ENCODE peak calls at places on chromosomes 5 and 9, in four cellular contexts. M is HuH-7.5, S is SJCRH30, D is pancreas. E is an unnamed sample.

GRCh38 chr9:34151398-34151797 is 24.9 kb upstream of the DCAF12 start:
- DNase-seq in D (no peak), M (no peak), S (no peak), E (no peak)

GRCh38 chr5:111596705-111597104 is 84.4 kb upstream of the STARD4 start:
- DNase-seq in D (no peak), M (no peak), S (no peak), E (no peak)

GRCh38 chr5:72477644-72478043 is 29.6 kb downstream of the ZNF366 start:
- DNase-seq in M (no peak), D (no peak), S (no peak), E (no peak)

GRCh38 chr9:114238919-114239879 is 83.7 kb upstream of the ORM1 start:
- DNase-seq in M (peak), S (no peak), D (no peak), E (no peak)

GRCh38 chr9:125747765-125748510 is 765 bp downstream of the PBX3 start:
- DNase-seq in M (peak), S (peak), D (peak), E (peak)

GRCh38 chr9:29332789-29333188 is 1759.5 kb upstream of the C9orf72 start:
- DNase-seq in S (no peak), M (no peak), D (no peak), E (no peak)

GRCh38 chr5:158691576-158691975 is 408.1 kb downstream of the EBF1 start:
- DNase-seq in D (no peak), S (no peak), M (no peak), E (no peak)

GRCh38 chr5:79832911-79833310 is 143.3 kb downstream of the CMYA5 start:
- DNase-seq in D (no peak), S (no peak), M (no peak), E (no peak)

GRCh38 chr5:59786271-59786805 is 107.2 kb downstream of the PDE4D start:
- DNase-seq in D (no peak), S (peak), M (no peak), E (no peak)

GRCh38 chr5:89572696-89573095 is 689.7 kb upstream of the MEF2C start:
- DNase-seq in M (no peak), D (no peak), S (no peak), E (no peak)

GRCh38 chr9:14715102-14715501 is 7.4 kb downstream of the CER1 start:
- DNase-seq in M (no peak), S (peak), D (no peak), E (no peak)

GRCh38 chr9:9499546-9499945 is 1113.3 kb downstream of the PTPRD start:
- DNase-seq in M (no peak), S (no peak), D (no peak), E (no peak)

GRCh38 chr9:125746017-125746773 is 978 bp upstream of the PBX3 start:
- DNase-seq in S (peak), M (peak), D (peak), E (peak)

GRCh38 chr5:39178171-39178570 is 41.2 kb downstream of the FYB1 start:
- DNase-seq in D (no peak), M (no peak), S (no peak), E (no peak)

GRCh38 chr5:131206772-131207171 is 36.0 kb downstream of the LYRM7 start:
- DNase-seq in M (no peak), S (no peak), D (no peak), E (no peak)

GRCh38 chr9:137411670-137412380 is 11.1 kb downstream of the EXD3 start:
- DNase-seq in S (peak), M (no peak), D (peak), E (peak)

GRCh38 chr9:79776581-79776980 is 204.8 kb downstream of the TLE4 start:
- DNase-seq in S (no peak), M (no peak), D (no peak), E (no peak)

GRCh38 chr5:5560016-5560415 is 137.5 kb downstream of the ICE1 start:
- DNase-seq in D (no peak), S (no peak), M (no peak), E (no peak)

GRCh38 chr9:131815971-131816873 is 76.3 kb upstream of the RAPGEF1 start:
- DNase-seq in M (no peak), S (peak), D (no peak), E (no peak)

GRCh38 chr9:38641985-38642864 is 21.8 kb upstream of the ANKRD18A start:
- DNase-seq in D (no peak), S (peak), M (peak), E (no peak)

GRCh38 chr5:74595143-74595915 is 45.2 kb downstream of the ENC1 start:
- DNase-seq in S (no peak), D (no peak), M (no peak), E (peak)

E was measured in ovary.